ENCODE peak calls at places on chromosomes 2 and 18, in six cellular contexts. B is endodermal cell; F is IMR-90; L is CD8-positive, alpha-beta memory T cell; P is HAP-1; N is neuronal stem cell. M is an unnamed sample. For H3K4me1, the result is how much of the 10 kb centered on the place peaks cover.

GRCh38 chr2:71360434-71360975 is 28.9 kb downstream of the ZNF638 start:
- DNase-seq in P (no peak), N (no peak), L (no peak), F (no peak), B (no peak), M (no peak)

GRCh38 chr18:68484241-68484640 is 230.7 kb downstream of the TMX3 start:
- DNase-seq in L (no peak), P (no peak), N (no peak), F (peak), B (no peak), M (no peak)

GRCh38 chr18:45139478-45139877 is 458.8 kb downstream of the SETBP1 start:
- DNase-seq in B (no peak), F (no peak), P (no peak), N (no peak), L (no peak), M (no peak)

GRCh38 chr2:21356857-21357255 is 233.1 kb downstream of the TDRD15 start:
- DNase-seq in P (no peak), L (no peak), B (no peak), F (no peak), N (no peak), M (no peak)

GRCh38 chr2:10810175-10811161 is 2.1 kb downstream of the PDIA6 start:
- DNase-seq in F (peak), L (no peak), N (no peak), P (no peak), B (peak), M (no peak)

GRCh38 chr2:26566081-26566375 is 75.1 kb downstream of the CIB4 start:
- DNase-seq in L (no peak), N (no peak), P (no peak), B (peak), F (no peak), M (no peak)

GRCh38 chr18:39521164-39521563 is 1955.6 kb upstream of the CELF4 start:
- DNase-seq in L (no peak), F (no peak), N (no peak), P (no peak), B (no peak), M (no peak)

GRCh38 chr18:12304351-12305210 is 3.5 kb upstream of the TUBB6 start:
- DNase-seq in N (no peak), B (no peak), P (no peak), F (peak), L (no peak), M (peak)

GRCh38 chr2:240232961-240233890 is 92.8 kb upstream of the OTOS start:
- DNase-seq in P (peak), B (peak), L (peak), F (peak), N (peak), M (peak)

GRCh38 chr2:239196474-239197021 is 204.3 kb downstream of the HDAC4 start:
- DNase-seq in F (no peak), B (peak), L (no peak), N (no peak), P (no peak), M (peak)

GRCh38 chr2:73897240-73897583 is 4.4 kb downstream of the ACTG2 start:
- DNase-seq in P (no peak), L (no peak), B (no peak), N (no peak), F (no peak), M (no peak)

GRCh38 chr18:46868171-46868921 is 49.0 kb downstream of the PIAS2 start:
- DNase-seq in B (peak), L (no peak), P (peak), N (no peak), F (no peak), M (no peak)

GRCh38 chr18:51133580-51134160 is 63.8 kb downstream of the MEX3C start:
- DNase-seq in P (no peak), B (no peak), L (no peak), F (no peak), N (no peak), M (no peak)

GRCh38 chr2:207219036-207219435 is 53.3 kb upstream of the KLF7 start:
- DNase-seq in N (no peak), B (no peak), F (no peak), L (no peak), P (no peak), M (no peak)

GRCh38 chr18:28999711-29000110 is 822.8 kb upstream of the CDH2 start:
- DNase-seq in F (peak), B (no peak), N (no peak), L (no peak), P (no peak), M (no peak)

GRCh38 chr2:20514596-20515269 is 67.9 kb downstream of the RHOB start:
- DNase-seq in P (no peak), B (no peak), N (no peak), L (no peak), F (peak), M (no peak)

DNA sequence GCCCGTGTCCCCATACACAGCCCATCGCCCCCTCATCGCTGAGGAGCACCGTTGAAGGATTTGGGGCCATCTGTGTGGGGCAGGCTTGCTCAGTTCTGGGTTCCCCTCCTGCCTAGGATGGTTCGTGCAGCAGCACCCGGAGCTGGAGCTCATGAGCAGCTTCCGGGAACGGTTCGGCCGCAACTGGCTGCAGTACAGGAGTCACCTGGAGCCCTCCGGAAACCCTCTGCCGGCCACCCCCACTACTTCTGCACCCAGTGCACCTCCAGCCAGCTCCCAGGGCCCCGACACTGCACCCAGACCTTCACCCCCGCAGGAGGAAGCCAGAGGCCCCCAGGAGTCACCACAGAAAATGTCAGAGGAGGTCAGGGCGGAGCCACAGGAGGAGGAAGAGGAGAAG is 10.3 kb downstream of the STK11IP start:
- DNase-seq in B (no peak), N (no peak), L (no peak), P (no peak), F (no peak), M (no peak)
- H3K4me1 ChIP-seq in B (under half), N (under half), L (under half), P (under half), F (under half), M (under half)

GRCh38 chr2:205070889-205071288 is 525.6 kb downstream of the PARD3B start:
- DNase-seq in B (no peak), L (no peak), F (no peak), N (no peak), P (no peak), M (no peak)
- H3K4me1 ChIP-seq in B (under half), L (under half), F (under half), N (under half), P (under half), M (under half)

GRCh38 chr2:18988557-18989232 is 369.7 kb downstream of the OSR1 start:
- DNase-seq in F (peak), L (no peak), P (peak), B (no peak), N (peak), M (no peak)
- H3K4me1 ChIP-seq in F (under half), L (under half), P (under half), B (under half), N (under half), M (under half)

GRCh38 chr2:9403924-9404323 is 19.4 kb downstream of the ITGB1BP1 start:
- DNase-seq in N (no peak), F (peak), L (no peak), P (no peak), B (no peak), M (no peak)

GRCh38 chr2:9408641-9409151 is 14.6 kb downstream of the ITGB1BP1 start:
- DNase-seq in N (no peak), F (no peak), B (no peak), L (no peak), P (no peak), M (no peak)

GRCh38 chr2:9406529-9407362 is 16.6 kb downstream of the ITGB1BP1 start:
- DNase-seq in B (no peak), L (no peak), P (no peak), N (no peak), F (peak), M (no peak)

GRCh38 chr2:9407363-9407811 is 15.9 kb downstream of the ITGB1BP1 start:
- DNase-seq in B (no peak), L (no peak), F (peak), N (no peak), P (no peak), M (no peak)

DNA sequence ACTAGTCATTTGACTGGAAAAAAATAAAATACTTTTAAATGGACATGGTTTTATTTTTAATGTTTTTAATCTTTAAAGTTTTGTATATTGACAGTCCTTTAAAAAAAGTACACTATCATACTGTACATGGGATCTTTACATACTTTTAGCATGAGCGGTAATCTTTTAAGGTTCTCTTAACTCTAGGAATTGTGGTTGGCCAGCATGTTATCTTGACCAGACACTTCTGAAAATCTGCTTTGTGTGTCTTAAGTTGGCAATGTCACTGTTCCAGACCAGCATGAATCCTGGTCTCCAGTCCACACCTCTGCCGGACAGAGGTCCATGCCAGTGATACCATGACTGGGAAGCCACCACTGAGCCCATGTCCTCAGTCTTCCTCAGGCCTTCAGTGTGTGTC is 17.7 kb downstream of the ITGB1BP1 start:
- DNase-seq in L (no peak), P (no peak), N (no peak), B (no peak), F (peak), M (no peak)
- H3K4me1 ChIP-seq in L (under half), P (under half), N (under half), B (under half), F (under half), M (under half)